ENCODE peak calls at places on chromosomes 11 and 22, in nine cellular contexts. C is IMR-90; V is PC-9; K is SK-N-DZ; D is colonic mucosa; O is breast epithelium; B is effector memory CD8-positive, alpha-beta T cell; A is activated naive CD8-positive, alpha-beta T cell treated with anti-CD3 and anti-CD28 coated beads for 36 hours; P is stimulated activated CD4-positive, alpha-beta T cell treated with anti-CD3 and anti-CD28 coated beads, Interleukin-1b, Interleukin-23, amount 100 ng/mL, for 24 hours. R is an unnamed sample.

GRCh38 chr11:78292109-78292803 is 103.5 kb downstream of the USP35 start:
- DNase-seq in C (no peak), P (no peak), D (no peak), O (no peak), A (peak), K (no peak), B (no peak), V (no peak), R (no peak)

GRCh38 chr11:63406458-63406857 is 36.9 kb downstream of the SLC22A9 start:
- DNase-seq in P (no peak), O (no peak), B (no peak), D (no peak), K (no peak), C (no peak), V (no peak), A (no peak), R (no peak)

GRCh38 chr11:109264128-109264527 is 157.9 kb upstream of the C11orf87 start:
- DNase-seq in B (no peak), D (no peak), C (no peak), P (no peak), K (no peak), A (no peak), O (no peak), V (no peak), R (no peak)

GRCh38 chr11:2420502-2421225 is 20.1 kb downstream of the TSSC4 start:
- DNase-seq in V (peak), O (no peak), B (peak), D (peak), P (peak), C (peak), K (peak), A (peak), R (peak)

GRCh38 chr11:88411265-88411664 is 73.7 kb upstream of the CTSC start:
- DNase-seq in V (peak), D (no peak), B (no peak), K (no peak), C (peak), P (no peak), A (no peak), O (no peak), R (peak)

GRCh38 chr11:93005239-93005638 is 35.8 kb downstream of the MTNR1B start:
- DNase-seq in D (no peak), V (no peak), C (peak), O (no peak), K (no peak), A (no peak), P (no peak), B (no peak), R (peak)

GRCh38 chr11:119421351-119421750 is 1.6 kb downstream of the THY1 start:
- DNase-seq in K (no peak), P (no peak), C (peak), V (no peak), O (no peak), D (no peak), B (no peak), A (no peak), R (peak)

GRCh38 chr11:63882555-63883242 is 34.3 kb downstream of the RCOR2 start:
- DNase-seq in C (no peak), O (peak), A (no peak), P (no peak), V (no peak), D (no peak), K (no peak), B (no peak), R (no peak)

GRCh38 chr11:46253258-46254134 is 24.0 kb upstream of the CREB3L1 start:
- DNase-seq in A (no peak), D (peak), C (no peak), P (no peak), V (peak), O (no peak), B (no peak), K (no peak), R (no peak)

GRCh38 chr11:117870176-117870952 is 6.1 kb downstream of the FXYD6 start:
- DNase-seq in K (peak), P (no peak), O (peak), C (no peak), D (no peak), V (no peak), B (no peak), A (no peak), R (no peak)

GRCh38 chr11:112290462-112290894 is 29.8 kb upstream of the PLET1 start:
- DNase-seq in P (no peak), V (no peak), D (no peak), B (no peak), A (no peak), C (no peak), O (no peak), K (no peak), R (no peak)

GRCh38 chr11:100687032-100687629 is at the start of gene ARHGAP42:
- DNase-seq in C (peak), K (peak), O (no peak), A (peak), P (no peak), V (peak), B (no peak), D (peak), R (peak)

GRCh38 chr11:79098096-79098495 is 342.7 kb downstream of the TENM4 start:
- DNase-seq in D (no peak), C (no peak), B (no peak), V (no peak), A (no peak), O (no peak), K (peak), P (no peak), R (peak)

GRCh38 chr11:23988381-23989006 is 508.4 kb upstream of the LUZP2 start:
- DNase-seq in O (no peak), A (no peak), B (no peak), D (no peak), V (no peak), P (no peak), C (peak), K (no peak), R (peak)

GRCh38 chr11:69644071-69644961 is 3.4 kb downstream of the CCND1 start:
- DNase-seq in V (peak), C (peak), K (peak), O (peak), A (no peak), B (no peak), P (no peak), D (peak), R (peak)

GRCh38 chr22:37274380-37274862 is 7.9 kb upstream of the CYTH4 start:
- DNase-seq in O (no peak), D (peak), V (no peak), K (no peak), B (no peak), C (no peak), A (no peak), P (no peak), R (no peak)

GRCh38 chr22:42670921-42671709 is 21.9 kb upstream of the CYB5R3 start:
- DNase-seq in P (no peak), A (no peak), C (no peak), K (no peak), V (no peak), B (no peak), O (no peak), D (no peak), R (no peak)

GRCh38 chr11:112794321-112794720 is 166.9 kb upstream of the NCAM1 start:
- DNase-seq in P (no peak), A (no peak), C (no peak), D (no peak), B (no peak), K (no peak), V (no peak), O (no peak), R (no peak)

GRCh38 chr22:50318698-50319411 is 8.0 kb downstream of the DENND6B start:
- DNase-seq in O (no peak), K (no peak), V (no peak), C (no peak), D (no peak), P (no peak), B (no peak), A (no peak), R (no peak)

R was measured in EL.